ENCODE peak calls at places on chromosome X, in four cellular contexts. One of them, this sample, is unnamed. For H3K27me3 and H3K4me1, the result is how much of the 10 kb centered on the place peaks cover.

GRCh38 chrX:113136841-113137240 is 296.2 kb upstream of the AMOT start:
- DNase-seq in HepG2: no peak
- DNase-seq in GM12878: no peak
- DNase-seq in H1: no peak
- DNase-seq in this sample: no peak

GRCh38 chrX:136584545-136584944 is 52.5 kb downstream of the VGLL1 start:
- DNase-seq in HepG2: no peak
- DNase-seq in GM12878: no peak
- DNase-seq in H1: no peak
- DNase-seq in this sample: no peak

GRCh38 chrX:131067846-131068745 is 9.9 kb downstream of the ARHGAP36 start:
- DNase-seq in GM12878: no peak
- DNase-seq in HepG2: no peak
- DNase-seq in H1: no peak
- DNase-seq in this sample: no peak

GRCh38 chrX:9832811-9833210 is 46.6 kb downstream of the SHROOM2 start:
- DNase-seq in HepG2: no peak
- DNase-seq in H1: no peak
- DNase-seq in GM12878: no peak
- DNase-seq in this sample: peak

GRCh38 chrX:64192040-64192439 is 13.5 kb downstream of the AMER1 start:
- DNase-seq in H1: no peak
- DNase-seq in GM12878: no peak
- DNase-seq in HepG2: no peak
- DNase-seq in this sample: no peak

GRCh38 chrX:102765794-102766193 is 45.3 kb downstream of the GPRASP3 start:
- DNase-seq in HepG2: no peak
- DNase-seq in H1: no peak
- DNase-seq in GM12878: no peak
- DNase-seq in this sample: no peak

GRCh38 chrX:72028701-72029470 is 102.8 kb downstream of the RTL5 start:
- DNase-seq in GM12878: no peak
- DNase-seq in H1: no peak
- DNase-seq in HepG2: no peak
- DNase-seq in this sample: no peak

GRCh38 chrX:41828821-41829220 is 94.5 kb downstream of the CASK start:
- DNase-seq in GM12878: no peak
- DNase-seq in H1: no peak
- DNase-seq in HepG2: no peak
- DNase-seq in this sample: no peak

GRCh38 chrX:7072856-7073255 is 74.7 kb upstream of the STS start:
- DNase-seq in H1: no peak
- DNase-seq in HepG2: no peak
- DNase-seq in GM12878: no peak
- DNase-seq in this sample: no peak

GRCh38 chrX:7071390-7071789 is 76.1 kb upstream of the STS start:
- DNase-seq in H1: no peak
- DNase-seq in GM12878: no peak
- DNase-seq in HepG2: no peak
- DNase-seq in this sample: no peak

GRCh38 chrX:7068939-7069367 is 78.6 kb upstream of the STS start:
- DNase-seq in H1: no peak
- DNase-seq in GM12878: no peak
- DNase-seq in HepG2: no peak
- DNase-seq in this sample: no peak

GRCh38 chrX:7067266-7067665 is 80.2 kb upstream of the STS start:
- DNase-seq in H1: no peak
- DNase-seq in GM12878: no peak
- DNase-seq in HepG2: no peak
- DNase-seq in this sample: no peak

DNA sequence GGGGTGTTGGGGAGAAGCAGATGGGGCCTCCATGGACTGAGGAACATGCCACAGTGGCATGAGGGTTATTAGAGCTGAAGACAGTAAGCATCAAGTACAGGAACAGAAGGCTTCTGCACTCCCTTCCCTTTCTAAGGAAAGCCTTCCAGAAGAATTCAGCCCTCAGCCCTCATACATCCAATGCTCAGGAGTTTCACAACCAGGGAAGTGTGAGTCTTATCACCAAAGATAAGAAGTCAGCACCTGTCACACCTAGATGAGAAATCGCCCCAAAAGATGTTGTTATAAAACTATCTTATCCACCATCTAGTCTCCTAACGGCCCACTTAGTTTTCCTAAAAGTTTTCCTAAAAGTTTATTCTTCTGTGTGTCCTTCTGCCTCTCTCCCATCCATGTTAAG is 78.0 kb upstream of the STS start:
- DNase-seq in HepG2: no peak
- DNase-seq in GM12878: no peak
- DNase-seq in H1: no peak
- DNase-seq in this sample: no peak
- H3K27me3 ChIP-seq in HepG2: under half
- H3K27me3 ChIP-seq in GM12878: under half
- H3K27me3 ChIP-seq in H1: under half
- H3K27me3 ChIP-seq in this sample: under half

GRCh38 chrX:120365320-120365719 is 3.4 kb downstream of the ATP1B4 start:
- DNase-seq in HepG2: peak
- DNase-seq in GM12878: no peak
- DNase-seq in H1: no peak
- DNase-seq in this sample: no peak
- TF ChIP-seq SUZ12 in HepG2: no peak
- TF ChIP-seq SUZ12 in GM12878: no peak
- TF ChIP-seq SUZ12 in H1: no peak
- TF ChIP-seq SUZ12 in this sample: no peak

GRCh38 chrX:129957241-129958099 is 25.0 kb upstream of the BCORL1 start:
- DNase-seq in HepG2: no peak
- DNase-seq in H1: no peak
- DNase-seq in GM12878: peak
- DNase-seq in this sample: no peak
- H3K4me1 ChIP-seq in HepG2: under half
- H3K4me1 ChIP-seq in H1: under half
- H3K4me1 ChIP-seq in GM12878: under half
- H3K4me1 ChIP-seq in this sample: under half

GRCh38 chrX:108740299-108740774 is 4.0 kb upstream of the IRS4 start:
- DNase-seq in HepG2: no peak
- DNase-seq in GM12878: no peak
- DNase-seq in H1: no peak
- DNase-seq in this sample: no peak
- H3K27me3 ChIP-seq in HepG2: under half
- H3K27me3 ChIP-seq in GM12878: under half
- H3K27me3 ChIP-seq in H1: under half
- H3K27me3 ChIP-seq in this sample: under half

GRCh38 chrX:2576793-2577192 is 76.0 kb upstream of the DHRSX start:
- DNase-seq in H1: no peak
- DNase-seq in HepG2: peak
- DNase-seq in GM12878: no peak
- DNase-seq in this sample: no peak
- TF ChIP-seq SUZ12 in H1: no peak
- TF ChIP-seq SUZ12 in HepG2: no peak
- TF ChIP-seq SUZ12 in GM12878: no peak
- TF ChIP-seq SUZ12 in this sample: no peak